ENCODE peak calls at places on chromosomes 11 and 22, in four cellular contexts. One of them, this sample, is unnamed. For H3K9me2, the result is how much of the 10 kb centered on the place peaks cover.

GRCh38 chr22:44031111-44031963 is 7.2 kb downstream of the PARVB start:
- DNase-seq in HCT116: no peak
- DNase-seq in GM23338: no peak
- DNase-seq in SK-N-SH: no peak
- DNase-seq in this sample: no peak

GRCh38 chr22:22810018-22810427 is 77.6 kb upstream of the IGLL5 start:
- DNase-seq in HCT116: peak
- DNase-seq in GM23338: no peak
- DNase-seq in SK-N-SH: peak
- DNase-seq in this sample: no peak

GRCh38 chr11:92257536-92257935 is 32.9 kb downstream of the FAT3 start:
- DNase-seq in HCT116: no peak
- DNase-seq in GM23338: no peak
- DNase-seq in SK-N-SH: no peak
- DNase-seq in this sample: no peak

GRCh38 chr11:46389450-46390330 is 1.9 kb downstream of the CHRM4 start:
- DNase-seq in HCT116: peak
- DNase-seq in GM23338: peak
- DNase-seq in SK-N-SH: peak
- DNase-seq in this sample: peak

GRCh38 chr11:62061356-62062222 is 62.2 kb upstream of the INCENP start:
- DNase-seq in HCT116: no peak
- DNase-seq in GM23338: peak
- DNase-seq in SK-N-SH: no peak
- DNase-seq in this sample: no peak

GRCh38 chr22:48894804-48895250 is 932.8 kb downstream of the BRD1 start:
- DNase-seq in HCT116: no peak
- DNase-seq in GM23338: no peak
- DNase-seq in SK-N-SH: no peak
- DNase-seq in this sample: no peak

GRCh38 chr22:46047226-46047625 is 70.3 kb upstream of the WNT7B start:
- DNase-seq in HCT116: no peak
- DNase-seq in GM23338: no peak
- DNase-seq in SK-N-SH: no peak
- DNase-seq in this sample: no peak

GRCh38 chr11:47176328-47177228 is at the start of gene ARFGAP2:
- DNase-seq in HCT116: peak
- DNase-seq in GM23338: peak
- DNase-seq in SK-N-SH: peak
- DNase-seq in this sample: peak

GRCh38 chr11:2759228-2760195 is 59.7 kb upstream of the KCNQ1OT1 start:
- DNase-seq in HCT116: no peak
- DNase-seq in GM23338: no peak
- DNase-seq in SK-N-SH: no peak
- DNase-seq in this sample: no peak

GRCh38 chr22:38080847-38081635 is 2.9 kb downstream of the SLC16A8 start:
- DNase-seq in HCT116: no peak
- DNase-seq in GM23338: peak
- DNase-seq in SK-N-SH: peak
- DNase-seq in this sample: no peak

GRCh38 chr11:74839971-74840370 is 91.3 kb downstream of the RNF169 start:
- DNase-seq in HCT116: no peak
- DNase-seq in GM23338: no peak
- DNase-seq in SK-N-SH: no peak
- DNase-seq in this sample: no peak

GRCh38 chr11:74844072-74844471 is 95.4 kb downstream of the RNF169 start:
- DNase-seq in HCT116: no peak
- DNase-seq in GM23338: no peak
- DNase-seq in SK-N-SH: no peak
- DNase-seq in this sample: no peak

GRCh38 chr11:74844865-74845264 is 96.2 kb downstream of the RNF169 start:
- DNase-seq in HCT116: no peak
- DNase-seq in GM23338: no peak
- DNase-seq in SK-N-SH: no peak
- DNase-seq in this sample: no peak

GRCh38 chr11:74840486-74840885 is 91.8 kb downstream of the RNF169 start:
- DNase-seq in HCT116: no peak
- DNase-seq in GM23338: no peak
- DNase-seq in SK-N-SH: no peak
- DNase-seq in this sample: no peak

GRCh38 chr11:74842967-74843366 is 94.3 kb downstream of the RNF169 start:
- DNase-seq in HCT116: no peak
- DNase-seq in GM23338: peak
- DNase-seq in SK-N-SH: no peak
- DNase-seq in this sample: no peak
- TF ChIP-seq CTCF in HCT116: no peak
- TF ChIP-seq CTCF in GM23338: peak
- TF ChIP-seq CTCF in SK-N-SH: no peak
- TF ChIP-seq CTCF in this sample: no peak

GRCh38 chr22:28139993-28140392 is 220.9 kb upstream of the PITPNB start:
- DNase-seq in HCT116: no peak
- DNase-seq in GM23338: no peak
- DNase-seq in SK-N-SH: no peak
- DNase-seq in this sample: no peak

GRCh38 chr22:28143961-28144745 is 225.1 kb upstream of the PITPNB start:
- DNase-seq in HCT116: no peak
- DNase-seq in GM23338: no peak
- DNase-seq in SK-N-SH: no peak
- DNase-seq in this sample: no peak

GRCh38 chr22:28142361-28142801 is 223.3 kb upstream of the PITPNB start:
- DNase-seq in HCT116: no peak
- DNase-seq in GM23338: no peak
- DNase-seq in SK-N-SH: no peak
- DNase-seq in this sample: no peak

GRCh38 chr22:28143206-28143605 is 224.2 kb upstream of the PITPNB start:
- DNase-seq in HCT116: no peak
- DNase-seq in GM23338: no peak
- DNase-seq in SK-N-SH: no peak
- DNase-seq in this sample: no peak

DNA sequence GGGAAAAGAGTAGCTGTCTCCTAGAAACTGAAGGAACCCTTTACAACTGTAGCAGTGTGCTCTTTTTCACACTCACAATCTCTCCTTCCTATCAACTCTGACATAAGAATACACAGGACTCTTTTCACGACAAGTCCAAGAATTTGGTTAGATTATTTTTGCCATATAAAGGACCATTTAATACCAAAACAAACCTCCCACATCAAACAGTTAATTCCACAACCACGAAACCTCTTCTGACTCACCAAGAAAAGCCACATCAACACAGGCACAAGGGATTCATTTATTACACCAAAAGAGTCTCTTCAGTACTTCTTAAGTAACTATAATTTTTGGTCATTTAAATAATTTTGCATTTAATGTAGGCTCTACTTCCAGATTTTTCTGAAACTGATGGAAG is 222.6 kb upstream of the PITPNB start:
- DNase-seq in HCT116: no peak
- DNase-seq in GM23338: no peak
- DNase-seq in SK-N-SH: no peak
- DNase-seq in this sample: no peak
- H3K9me2 ChIP-seq in HCT116: under half
- H3K9me2 ChIP-seq in GM23338: under half
- H3K9me2 ChIP-seq in SK-N-SH: under half
- H3K9me2 ChIP-seq in this sample: under half

GRCh38 chr22:24969588-24970301 is 17.2 kb downstream of the KIAA1671 start:
- DNase-seq in HCT116: peak
- DNase-seq in GM23338: no peak
- DNase-seq in SK-N-SH: peak
- DNase-seq in this sample: no peak
- H2AFZ ChIP-seq in HCT116: no peak
- H2AFZ ChIP-seq in GM23338: no peak
- H2AFZ ChIP-seq in SK-N-SH: peak
- H2AFZ ChIP-seq in this sample: no peak

GRCh38 chr22:31084811-31085492 is 3.8 kb downstream of the SMTN start:
- DNase-seq in HCT116: no peak
- DNase-seq in GM23338: peak
- DNase-seq in SK-N-SH: peak
- DNase-seq in this sample: peak
- TF ChIP-seq CTCF in HCT116: no peak
- TF ChIP-seq CTCF in GM23338: peak
- TF ChIP-seq CTCF in SK-N-SH: peak
- TF ChIP-seq CTCF in this sample: peak

GRCh38 chr11:10633261-10633660 is 60.3 kb downstream of the IRAG1 start:
- DNase-seq in HCT116: no peak
- DNase-seq in GM23338: no peak
- DNase-seq in SK-N-SH: no peak
- DNase-seq in this sample: peak
- H3K9me2 ChIP-seq in HCT116: under half
- H3K9me2 ChIP-seq in GM23338: under half
- H3K9me2 ChIP-seq in SK-N-SH: under half
- H3K9me2 ChIP-seq in this sample: under half

GRCh38 chr11:6656581-6656915 is 939 bp upstream of the DCHS1 start:
- DNase-seq in HCT116: no peak
- DNase-seq in GM23338: no peak
- DNase-seq in SK-N-SH: no peak
- DNase-seq in this sample: no peak
- H2AFZ ChIP-seq in HCT116: no peak
- H2AFZ ChIP-seq in GM23338: peak
- H2AFZ ChIP-seq in SK-N-SH: no peak
- H2AFZ ChIP-seq in this sample: no peak

GRCh38 chr11:72752088-72752914 is at the start of gene ARAP1:
- DNase-seq in HCT116: peak
- DNase-seq in GM23338: peak
- DNase-seq in SK-N-SH: peak
- DNase-seq in this sample: peak
- TF ChIP-seq CTCF in HCT116: no peak
- TF ChIP-seq CTCF in GM23338: no peak
- TF ChIP-seq CTCF in SK-N-SH: peak
- TF ChIP-seq CTCF in this sample: no peak

DNA sequence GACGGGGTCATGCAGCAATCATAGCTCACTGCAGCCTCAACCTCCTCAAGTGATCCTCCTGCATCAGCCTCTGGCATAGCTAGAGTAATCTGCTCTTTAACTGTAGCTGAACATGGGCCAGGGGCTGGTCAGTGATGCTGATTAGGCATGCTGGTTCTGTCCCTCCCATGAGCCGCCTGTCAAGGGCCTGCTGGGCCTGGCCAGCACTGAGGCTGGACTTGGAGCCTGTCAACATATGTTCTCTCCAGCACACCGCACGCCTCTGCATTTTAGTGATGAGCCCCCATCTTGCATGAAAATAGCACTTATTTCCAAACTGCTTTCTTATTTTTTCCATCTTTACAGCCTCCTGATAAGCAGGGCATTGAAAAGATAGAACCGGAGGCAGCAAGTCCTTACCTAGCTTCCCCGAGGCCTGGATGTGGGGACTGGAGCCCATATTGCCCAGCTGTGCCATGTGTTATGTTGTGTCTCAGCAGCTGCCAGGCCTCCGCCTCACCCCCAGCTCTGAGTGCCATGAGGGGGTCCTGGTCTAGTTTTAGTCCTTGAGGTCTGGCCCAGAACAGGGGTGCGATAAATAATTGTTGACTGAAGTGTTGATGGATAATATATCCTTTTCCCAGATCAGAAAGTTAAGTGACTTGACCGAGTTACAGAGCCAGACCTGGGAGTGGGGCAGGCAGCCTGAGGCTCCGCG is 80.0 kb downstream of the CTTN start:
- DNase-seq in HCT116: no peak
- DNase-seq in GM23338: no peak
- DNase-seq in SK-N-SH: peak
- DNase-seq in this sample: no peak
- H3K9me2 ChIP-seq in HCT116: under half
- H3K9me2 ChIP-seq in GM23338: under half
- H3K9me2 ChIP-seq in SK-N-SH: under half
- H3K9me2 ChIP-seq in this sample: under half

DNA sequence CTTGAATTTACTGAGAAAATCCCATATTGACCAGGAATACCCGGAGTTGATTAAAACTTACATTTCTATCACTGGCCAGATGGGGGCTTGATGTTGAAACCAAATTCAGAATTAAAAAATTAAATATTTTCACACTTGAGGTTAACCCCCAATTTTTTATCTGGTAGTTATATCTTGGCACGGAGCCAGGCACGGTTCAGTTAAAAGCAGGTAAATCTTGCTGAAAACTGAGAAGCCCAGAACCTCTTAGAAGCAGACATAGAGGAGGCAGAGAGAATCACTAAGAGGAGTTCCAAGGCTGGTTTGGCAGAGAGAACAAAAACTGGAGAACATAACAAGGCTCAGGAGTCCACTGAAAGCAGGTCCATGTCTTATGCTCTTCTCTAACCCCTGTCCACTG is 77.7 kb downstream of the USP35 start:
- DNase-seq in HCT116: no peak
- DNase-seq in GM23338: no peak
- DNase-seq in SK-N-SH: no peak
- DNase-seq in this sample: no peak
- H2AFZ ChIP-seq in HCT116: no peak
- H2AFZ ChIP-seq in GM23338: no peak
- H2AFZ ChIP-seq in SK-N-SH: no peak
- H2AFZ ChIP-seq in this sample: no peak

GRCh38 chr11:33379931-33380330 is 122.8 kb downstream of the HIPK3 start:
- DNase-seq in HCT116: no peak
- DNase-seq in GM23338: no peak
- DNase-seq in SK-N-SH: no peak
- DNase-seq in this sample: peak
- TF ChIP-seq CTCF in HCT116: no peak
- TF ChIP-seq CTCF in GM23338: no peak
- TF ChIP-seq CTCF in SK-N-SH: no peak
- TF ChIP-seq CTCF in this sample: no peak

This sample was measured in MM.1S.